ENCODE peak calls at places on chromosomes 6 and 20, in six cellular contexts. One of them, this sample, is unnamed.

GRCh38 chr6:4581468-4582420 is 194.5 kb upstream of the CDYL start:
- DNase-seq in activated naive CD4-positive, alpha-beta T cell treated with anti-CD3 and anti-CD28 coated beads, Interleukin-2, amount 10 ng/mL, durations not matched to agents 7 days and 5 days: no peak
- DNase-seq in dorsolateral prefrontal cortex: no peak
- DNase-seq in non-pigmented ciliary epithelial cell: peak; percentile 87
- DNase-seq in psoas muscle: no peak
- DNase-seq in A549: peak; percentile 34
- DNase-seq in this sample: no peak

GRCh38 chr20:46485431-46485830 is 27.9 kb downstream of the ZNF334 start:
- DNase-seq in activated naive CD4-positive, alpha-beta T cell treated with anti-CD3 and anti-CD28 coated beads, Interleukin-2, amount 10 ng/mL, durations not matched to agents 7 days and 5 days: no peak
- DNase-seq in dorsolateral prefrontal cortex: no peak
- DNase-seq in non-pigmented ciliary epithelial cell: no peak
- DNase-seq in psoas muscle: no peak
- DNase-seq in A549: no peak
- DNase-seq in this sample: no peak

GRCh38 chr20:17969884-17970409 is 1.1 kb downstream of the MGME1 start:
- DNase-seq in activated naive CD4-positive, alpha-beta T cell treated with anti-CD3 and anti-CD28 coated beads, Interleukin-2, amount 10 ng/mL, durations not matched to agents 7 days and 5 days: peak; percentile 51
- DNase-seq in dorsolateral prefrontal cortex: no peak
- DNase-seq in non-pigmented ciliary epithelial cell: peak; percentile 55
- DNase-seq in psoas muscle: peak; percentile 58
- DNase-seq in A549: no peak
- DNase-seq in this sample: no peak

GRCh38 chr6:111485316-111485715 is 2.3 kb upstream of the REV3L start:
- DNase-seq in activated naive CD4-positive, alpha-beta T cell treated with anti-CD3 and anti-CD28 coated beads, Interleukin-2, amount 10 ng/mL, durations not matched to agents 7 days and 5 days: no peak
- DNase-seq in dorsolateral prefrontal cortex: no peak
- DNase-seq in non-pigmented ciliary epithelial cell: no peak
- DNase-seq in psoas muscle: no peak
- DNase-seq in A549: no peak
- DNase-seq in this sample: no peak

GRCh38 chr20:51700809-51701285 is 67.3 kb downstream of the ATP9A start:
- DNase-seq in activated naive CD4-positive, alpha-beta T cell treated with anti-CD3 and anti-CD28 coated beads, Interleukin-2, amount 10 ng/mL, durations not matched to agents 7 days and 5 days: no peak
- DNase-seq in dorsolateral prefrontal cortex: no peak
- DNase-seq in non-pigmented ciliary epithelial cell: no peak
- DNase-seq in psoas muscle: no peak
- DNase-seq in A549: peak; percentile 74
- DNase-seq in this sample: no peak

GRCh38 chr6:81570673-81571072 is 181.8 kb downstream of the TENT5A start:
- DNase-seq in activated naive CD4-positive, alpha-beta T cell treated with anti-CD3 and anti-CD28 coated beads, Interleukin-2, amount 10 ng/mL, durations not matched to agents 7 days and 5 days: no peak
- DNase-seq in dorsolateral prefrontal cortex: no peak
- DNase-seq in non-pigmented ciliary epithelial cell: no peak
- DNase-seq in psoas muscle: no peak
- DNase-seq in A549: no peak
- DNase-seq in this sample: no peak

GRCh38 chr6:33578164-33578563 is 1.9 kb downstream of the BAK1 start:
- DNase-seq in activated naive CD4-positive, alpha-beta T cell treated with anti-CD3 and anti-CD28 coated beads, Interleukin-2, amount 10 ng/mL, durations not matched to agents 7 days and 5 days: no peak
- DNase-seq in dorsolateral prefrontal cortex: no peak
- DNase-seq in non-pigmented ciliary epithelial cell: no peak
- DNase-seq in psoas muscle: no peak
- DNase-seq in A549: no peak
- DNase-seq in this sample: no peak

GRCh38 chr6:40882321-40882720 is 156.7 kb downstream of the UNC5CL start:
- DNase-seq in activated naive CD4-positive, alpha-beta T cell treated with anti-CD3 and anti-CD28 coated beads, Interleukin-2, amount 10 ng/mL, durations not matched to agents 7 days and 5 days: no peak
- DNase-seq in dorsolateral prefrontal cortex: no peak
- DNase-seq in non-pigmented ciliary epithelial cell: no peak
- DNase-seq in psoas muscle: no peak
- DNase-seq in A549: no peak
- DNase-seq in this sample: no peak

GRCh38 chr6:106446287-106446885 is 85.9 kb downstream of the CRYBG1 start:
- DNase-seq in activated naive CD4-positive, alpha-beta T cell treated with anti-CD3 and anti-CD28 coated beads, Interleukin-2, amount 10 ng/mL, durations not matched to agents 7 days and 5 days: no peak
- DNase-seq in dorsolateral prefrontal cortex: no peak
- DNase-seq in non-pigmented ciliary epithelial cell: no peak
- DNase-seq in psoas muscle: no peak
- DNase-seq in A549: peak; percentile 6
- DNase-seq in this sample: no peak

GRCh38 chr20:25308671-25309394 is 60.9 kb downstream of the PYGB start:
- DNase-seq in activated naive CD4-positive, alpha-beta T cell treated with anti-CD3 and anti-CD28 coated beads, Interleukin-2, amount 10 ng/mL, durations not matched to agents 7 days and 5 days: no peak
- DNase-seq in dorsolateral prefrontal cortex: no peak
- DNase-seq in non-pigmented ciliary epithelial cell: no peak
- DNase-seq in psoas muscle: no peak
- DNase-seq in A549: peak; percentile 85
- DNase-seq in this sample: no peak

GRCh38 chr6:160177220-160177619 is 55.6 kb downstream of the SLC22A1 start:
- DNase-seq in activated naive CD4-positive, alpha-beta T cell treated with anti-CD3 and anti-CD28 coated beads, Interleukin-2, amount 10 ng/mL, durations not matched to agents 7 days and 5 days: no peak
- DNase-seq in dorsolateral prefrontal cortex: no peak
- DNase-seq in non-pigmented ciliary epithelial cell: no peak
- DNase-seq in psoas muscle: no peak
- DNase-seq in A549: peak; percentile 42
- DNase-seq in this sample: no peak

GRCh38 chr6:17785094-17785787 is 78.5 kb upstream of the NUP153 start:
- DNase-seq in activated naive CD4-positive, alpha-beta T cell treated with anti-CD3 and anti-CD28 coated beads, Interleukin-2, amount 10 ng/mL, durations not matched to agents 7 days and 5 days: no peak
- DNase-seq in dorsolateral prefrontal cortex: no peak
- DNase-seq in non-pigmented ciliary epithelial cell: no peak
- DNase-seq in psoas muscle: no peak
- DNase-seq in A549: no peak
- DNase-seq in this sample: no peak

GRCh38 chr6:71420693-71421328 is 132.2 kb downstream of the OGFRL1 start:
- DNase-seq in activated naive CD4-positive, alpha-beta T cell treated with anti-CD3 and anti-CD28 coated beads, Interleukin-2, amount 10 ng/mL, durations not matched to agents 7 days and 5 days: no peak
- DNase-seq in dorsolateral prefrontal cortex: peak; percentile 92
- DNase-seq in non-pigmented ciliary epithelial cell: peak; percentile 81
- DNase-seq in psoas muscle: peak; percentile 97
- DNase-seq in A549: peak; percentile 91
- DNase-seq in this sample: no peak

GRCh38 chr6:116436586-116436985 is 24.6 kb upstream of the CALHM6 start:
- DNase-seq in activated naive CD4-positive, alpha-beta T cell treated with anti-CD3 and anti-CD28 coated beads, Interleukin-2, amount 10 ng/mL, durations not matched to agents 7 days and 5 days: no peak
- DNase-seq in dorsolateral prefrontal cortex: no peak
- DNase-seq in non-pigmented ciliary epithelial cell: no peak
- DNase-seq in psoas muscle: no peak
- DNase-seq in A549: no peak
- DNase-seq in this sample: no peak

GRCh38 chr20:5945963-5946362 is 4.4 kb downstream of the TRMT6 start:
- DNase-seq in activated naive CD4-positive, alpha-beta T cell treated with anti-CD3 and anti-CD28 coated beads, Interleukin-2, amount 10 ng/mL, durations not matched to agents 7 days and 5 days: no peak
- DNase-seq in dorsolateral prefrontal cortex: no peak
- DNase-seq in non-pigmented ciliary epithelial cell: peak; percentile 26
- DNase-seq in psoas muscle: no peak
- DNase-seq in A549: peak; percentile 27
- DNase-seq in this sample: no peak

GRCh38 chr6:92687278-92687677 is 732.1 kb downstream of the EPHA7 start:
- DNase-seq in activated naive CD4-positive, alpha-beta T cell treated with anti-CD3 and anti-CD28 coated beads, Interleukin-2, amount 10 ng/mL, durations not matched to agents 7 days and 5 days: no peak
- DNase-seq in dorsolateral prefrontal cortex: no peak
- DNase-seq in non-pigmented ciliary epithelial cell: no peak
- DNase-seq in psoas muscle: no peak
- DNase-seq in A549: no peak
- DNase-seq in this sample: no peak

GRCh38 chr6:109939654-109940053 is 38.5 kb upstream of the GPR6 start:
- DNase-seq in activated naive CD4-positive, alpha-beta T cell treated with anti-CD3 and anti-CD28 coated beads, Interleukin-2, amount 10 ng/mL, durations not matched to agents 7 days and 5 days: no peak
- DNase-seq in dorsolateral prefrontal cortex: no peak
- DNase-seq in non-pigmented ciliary epithelial cell: no peak
- DNase-seq in psoas muscle: no peak
- DNase-seq in A549: no peak
- DNase-seq in this sample: no peak

GRCh38 chr20:33337119-33337518 is 54.1 kb downstream of the BPIFB1 start:
- DNase-seq in activated naive CD4-positive, alpha-beta T cell treated with anti-CD3 and anti-CD28 coated beads, Interleukin-2, amount 10 ng/mL, durations not matched to agents 7 days and 5 days: no peak
- DNase-seq in dorsolateral prefrontal cortex: no peak
- DNase-seq in non-pigmented ciliary epithelial cell: no peak
- DNase-seq in psoas muscle: no peak
- DNase-seq in A549: peak; percentile 46
- DNase-seq in this sample: no peak

GRCh38 chr20:24672181-24672880 is 202.9 kb downstream of the SYNDIG1 start:
- DNase-seq in activated naive CD4-positive, alpha-beta T cell treated with anti-CD3 and anti-CD28 coated beads, Interleukin-2, amount 10 ng/mL, durations not matched to agents 7 days and 5 days: no peak
- DNase-seq in dorsolateral prefrontal cortex: peak; percentile 8
- DNase-seq in non-pigmented ciliary epithelial cell: peak; percentile 55
- DNase-seq in psoas muscle: no peak
- DNase-seq in A549: no peak
- DNase-seq in this sample: no peak

GRCh38 chr20:59159822-59160740 is 3.5 kb upstream of the ZNF831 start:
- DNase-seq in activated naive CD4-positive, alpha-beta T cell treated with anti-CD3 and anti-CD28 coated beads, Interleukin-2, amount 10 ng/mL, durations not matched to agents 7 days and 5 days: peak; percentile 39
- DNase-seq in dorsolateral prefrontal cortex: no peak
- DNase-seq in non-pigmented ciliary epithelial cell: no peak
- DNase-seq in psoas muscle: no peak
- DNase-seq in A549: no peak
- DNase-seq in this sample: no peak

GRCh38 chr6:26576407-26576843 is 20.3 kb upstream of the ABT1 start:
- DNase-seq in activated naive CD4-positive, alpha-beta T cell treated with anti-CD3 and anti-CD28 coated beads, Interleukin-2, amount 10 ng/mL, durations not matched to agents 7 days and 5 days: no peak
- DNase-seq in dorsolateral prefrontal cortex: no peak
- DNase-seq in non-pigmented ciliary epithelial cell: no peak
- DNase-seq in psoas muscle: no peak
- DNase-seq in A549: no peak
- DNase-seq in this sample: no peak

GRCh38 chr6:89843070-89843469 is 13.4 kb downstream of the CASP8AP2 start:
- DNase-seq in activated naive CD4-positive, alpha-beta T cell treated with anti-CD3 and anti-CD28 coated beads, Interleukin-2, amount 10 ng/mL, durations not matched to agents 7 days and 5 days: no peak
- DNase-seq in dorsolateral prefrontal cortex: no peak
- DNase-seq in non-pigmented ciliary epithelial cell: no peak
- DNase-seq in psoas muscle: no peak
- DNase-seq in A549: no peak
- DNase-seq in this sample: no peak

GRCh38 chr6:100892116-100892515 is 11.0 kb upstream of the ASCC3 start:
- DNase-seq in activated naive CD4-positive, alpha-beta T cell treated with anti-CD3 and anti-CD28 coated beads, Interleukin-2, amount 10 ng/mL, durations not matched to agents 7 days and 5 days: no peak
- DNase-seq in dorsolateral prefrontal cortex: no peak
- DNase-seq in non-pigmented ciliary epithelial cell: no peak
- DNase-seq in psoas muscle: no peak
- DNase-seq in A549: no peak
- DNase-seq in this sample: no peak

GRCh38 chr6:70371454-70372105 is 41.7 kb upstream of the FAM135A start:
- DNase-seq in activated naive CD4-positive, alpha-beta T cell treated with anti-CD3 and anti-CD28 coated beads, Interleukin-2, amount 10 ng/mL, durations not matched to agents 7 days and 5 days: no peak
- DNase-seq in dorsolateral prefrontal cortex: no peak
- DNase-seq in non-pigmented ciliary epithelial cell: peak; percentile 47
- DNase-seq in psoas muscle: no peak
- DNase-seq in A549: peak; percentile 72
- DNase-seq in this sample: no peak

GRCh38 chr6:107657755-107658461 is 166.2 kb downstream of the SCML4 start:
- DNase-seq in activated naive CD4-positive, alpha-beta T cell treated with anti-CD3 and anti-CD28 coated beads, Interleukin-2, amount 10 ng/mL, durations not matched to agents 7 days and 5 days: peak; percentile 80
- DNase-seq in dorsolateral prefrontal cortex: no peak
- DNase-seq in non-pigmented ciliary epithelial cell: no peak
- DNase-seq in psoas muscle: peak; percentile 83
- DNase-seq in A549: no peak
- DNase-seq in this sample: no peak

GRCh38 chr6:135932651-135933050 is 81.2 kb downstream of the PDE7B start:
- DNase-seq in activated naive CD4-positive, alpha-beta T cell treated with anti-CD3 and anti-CD28 coated beads, Interleukin-2, amount 10 ng/mL, durations not matched to agents 7 days and 5 days: no peak
- DNase-seq in dorsolateral prefrontal cortex: no peak
- DNase-seq in non-pigmented ciliary epithelial cell: no peak
- DNase-seq in psoas muscle: no peak
- DNase-seq in A549: no peak
- DNase-seq in this sample: no peak

GRCh38 chr6:2434116-2434515 is 188.7 kb upstream of the GMDS start:
- DNase-seq in activated naive CD4-positive, alpha-beta T cell treated with anti-CD3 and anti-CD28 coated beads, Interleukin-2, amount 10 ng/mL, durations not matched to agents 7 days and 5 days: no peak
- DNase-seq in dorsolateral prefrontal cortex: no peak
- DNase-seq in non-pigmented ciliary epithelial cell: no peak
- DNase-seq in psoas muscle: no peak
- DNase-seq in A549: no peak
- DNase-seq in this sample: no peak

GRCh38 chr6:116438590-116439448 is 22.4 kb upstream of the CALHM6 start:
- DNase-seq in activated naive CD4-positive, alpha-beta T cell treated with anti-CD3 and anti-CD28 coated beads, Interleukin-2, amount 10 ng/mL, durations not matched to agents 7 days and 5 days: no peak
- DNase-seq in dorsolateral prefrontal cortex: no peak
- DNase-seq in non-pigmented ciliary epithelial cell: no peak
- DNase-seq in psoas muscle: no peak
- DNase-seq in A549: no peak
- DNase-seq in this sample: no peak

GRCh38 chr20:58542411-58543095 is 27.4 kb upstream of the APCDD1L start:
- DNase-seq in activated naive CD4-positive, alpha-beta T cell treated with anti-CD3 and anti-CD28 coated beads, Interleukin-2, amount 10 ng/mL, durations not matched to agents 7 days and 5 days: no peak
- DNase-seq in dorsolateral prefrontal cortex: no peak
- DNase-seq in non-pigmented ciliary epithelial cell: no peak
- DNase-seq in psoas muscle: no peak
- DNase-seq in A549: no peak
- DNase-seq in this sample: no peak

GRCh38 chr6:166559662-166560061 is 26.8 kb downstream of the RAMACL start:
- DNase-seq in activated naive CD4-positive, alpha-beta T cell treated with anti-CD3 and anti-CD28 coated beads, Interleukin-2, amount 10 ng/mL, durations not matched to agents 7 days and 5 days: no peak
- DNase-seq in dorsolateral prefrontal cortex: no peak
- DNase-seq in non-pigmented ciliary epithelial cell: no peak
- DNase-seq in psoas muscle: no peak
- DNase-seq in A549: no peak
- DNase-seq in this sample: no peak

GRCh38 chr6:90411292-90411781 is 114.7 kb upstream of the BACH2 start:
- DNase-seq in activated naive CD4-positive, alpha-beta T cell treated with anti-CD3 and anti-CD28 coated beads, Interleukin-2, amount 10 ng/mL, durations not matched to agents 7 days and 5 days: peak; percentile 52
- DNase-seq in dorsolateral prefrontal cortex: no peak
- DNase-seq in non-pigmented ciliary epithelial cell: no peak
- DNase-seq in psoas muscle: no peak
- DNase-seq in A549: peak; percentile 15
- DNase-seq in this sample: no peak

GRCh38 chr6:122753688-122754056 is 25.8 kb upstream of the FABP7 start:
- DNase-seq in activated naive CD4-positive, alpha-beta T cell treated with anti-CD3 and anti-CD28 coated beads, Interleukin-2, amount 10 ng/mL, durations not matched to agents 7 days and 5 days: no peak
- DNase-seq in dorsolateral prefrontal cortex: no peak
- DNase-seq in non-pigmented ciliary epithelial cell: no peak
- DNase-seq in psoas muscle: no peak
- DNase-seq in A549: no peak
- DNase-seq in this sample: no peak

GRCh38 chr6:148595550-148595949 is 151.3 kb upstream of the UST start:
- DNase-seq in activated naive CD4-positive, alpha-beta T cell treated with anti-CD3 and anti-CD28 coated beads, Interleukin-2, amount 10 ng/mL, durations not matched to agents 7 days and 5 days: no peak
- DNase-seq in dorsolateral prefrontal cortex: no peak
- DNase-seq in non-pigmented ciliary epithelial cell: no peak
- DNase-seq in psoas muscle: no peak
- DNase-seq in A549: no peak
- DNase-seq in this sample: no peak

GRCh38 chr20:11159728-11160127 is 485.9 kb upstream of the JAG1 start:
- DNase-seq in activated naive CD4-positive, alpha-beta T cell treated with anti-CD3 and anti-CD28 coated beads, Interleukin-2, amount 10 ng/mL, durations not matched to agents 7 days and 5 days: no peak
- DNase-seq in dorsolateral prefrontal cortex: no peak
- DNase-seq in non-pigmented ciliary epithelial cell: peak; percentile 44
- DNase-seq in psoas muscle: no peak
- DNase-seq in A549: no peak
- DNase-seq in this sample: no peak

GRCh38 chr20:35093245-35093884 is 758 bp upstream of the TRPC4AP start:
- DNase-seq in activated naive CD4-positive, alpha-beta T cell treated with anti-CD3 and anti-CD28 coated beads, Interleukin-2, amount 10 ng/mL, durations not matched to agents 7 days and 5 days: no peak
- DNase-seq in dorsolateral prefrontal cortex: no peak
- DNase-seq in non-pigmented ciliary epithelial cell: no peak
- DNase-seq in psoas muscle: no peak
- DNase-seq in A549: peak; percentile 47
- DNase-seq in this sample: no peak

GRCh38 chr20:5033566-5033965 is 32.3 kb upstream of the SLC23A2 start:
- DNase-seq in activated naive CD4-positive, alpha-beta T cell treated with anti-CD3 and anti-CD28 coated beads, Interleukin-2, amount 10 ng/mL, durations not matched to agents 7 days and 5 days: no peak
- DNase-seq in dorsolateral prefrontal cortex: no peak
- DNase-seq in non-pigmented ciliary epithelial cell: peak; percentile 18
- DNase-seq in psoas muscle: no peak
- DNase-seq in A549: no peak
- DNase-seq in this sample: no peak

This sample was measured in effector CD8-positive, alpha-beta T cell.